ENCODE peak calls at places on chromosomes 6 and 20, in seven cellular contexts. One of them, this sample, is unnamed.

GRCh38 chr20:24705486-24705885 is 236.1 kb downstream of the SYNDIG1 start:
- DNase-seq in left ventricle myocardium inferior: no peak
- DNase-seq in NCI-H446: no peak
- DNase-seq in sciatic nerve: peak
- DNase-seq in DMS53: no peak
- DNase-seq in ACHN: no peak
- DNase-seq in GM23338: no peak
- DNase-seq in this sample: no peak

GRCh38 chr6:131854803-131855202 is 47.0 kb downstream of the ENPP1 start:
- DNase-seq in ACHN: no peak
- DNase-seq in NCI-H446: no peak
- DNase-seq in left ventricle myocardium inferior: no peak
- DNase-seq in DMS53: no peak
- DNase-seq in sciatic nerve: no peak
- DNase-seq in GM23338: no peak
- DNase-seq in this sample: no peak

GRCh38 chr20:10314198-10314597 is 95.6 kb downstream of the SNAP25 start:
- DNase-seq in ACHN: no peak
- DNase-seq in NCI-H446: no peak
- DNase-seq in DMS53: no peak
- DNase-seq in left ventricle myocardium inferior: no peak
- DNase-seq in GM23338: no peak
- DNase-seq in sciatic nerve: no peak
- DNase-seq in this sample: no peak

GRCh38 chr20:44089987-44090674 is 96.9 kb downstream of the JPH2 start:
- DNase-seq in NCI-H446: peak
- DNase-seq in DMS53: peak
- DNase-seq in left ventricle myocardium inferior: no peak
- DNase-seq in GM23338: no peak
- DNase-seq in sciatic nerve: peak
- DNase-seq in ACHN: peak
- DNase-seq in this sample: peak

GRCh38 chr20:44738779-44739477 is 6.7 kb upstream of the KCNK15 start:
- DNase-seq in GM23338: peak
- DNase-seq in NCI-H446: peak
- DNase-seq in DMS53: peak
- DNase-seq in ACHN: peak
- DNase-seq in sciatic nerve: peak
- DNase-seq in left ventricle myocardium inferior: no peak
- DNase-seq in this sample: peak

GRCh38 chr20:34888468-34888867 is 12.1 kb downstream of the ACSS2 start:
- DNase-seq in ACHN: no peak
- DNase-seq in NCI-H446: no peak
- DNase-seq in DMS53: no peak
- DNase-seq in sciatic nerve: no peak
- DNase-seq in GM23338: no peak
- DNase-seq in left ventricle myocardium inferior: no peak
- DNase-seq in this sample: no peak

GRCh38 chr20:57317316-57317788 is 12.3 kb upstream of the SPO11 start:
- DNase-seq in ACHN: no peak
- DNase-seq in DMS53: no peak
- DNase-seq in GM23338: no peak
- DNase-seq in left ventricle myocardium inferior: no peak
- DNase-seq in NCI-H446: no peak
- DNase-seq in sciatic nerve: no peak
- DNase-seq in this sample: no peak

GRCh38 chr6:130259140-130259539 is 36.4 kb upstream of the SAMD3 start:
- DNase-seq in ACHN: no peak
- DNase-seq in left ventricle myocardium inferior: no peak
- DNase-seq in DMS53: no peak
- DNase-seq in NCI-H446: no peak
- DNase-seq in GM23338: no peak
- DNase-seq in sciatic nerve: no peak
- DNase-seq in this sample: no peak

GRCh38 chr6:39876826-39877225 is 57.4 kb downstream of the MOCS1 start:
- DNase-seq in NCI-H446: peak
- DNase-seq in ACHN: no peak
- DNase-seq in left ventricle myocardium inferior: no peak
- DNase-seq in DMS53: no peak
- DNase-seq in sciatic nerve: no peak
- DNase-seq in GM23338: no peak
- DNase-seq in this sample: no peak

GRCh38 chr20:20413801-20414200 is 45.9 kb downstream of the INSM1 start:
- DNase-seq in left ventricle myocardium inferior: no peak
- DNase-seq in GM23338: no peak
- DNase-seq in DMS53: no peak
- DNase-seq in NCI-H446: peak
- DNase-seq in sciatic nerve: no peak
- DNase-seq in ACHN: no peak
- DNase-seq in this sample: no peak

GRCh38 chr20:49610701-49611538 is 43.0 kb upstream of the PTGIS start:
- DNase-seq in sciatic nerve: peak
- DNase-seq in ACHN: peak
- DNase-seq in DMS53: peak
- DNase-seq in left ventricle myocardium inferior: peak
- DNase-seq in GM23338: peak
- DNase-seq in NCI-H446: no peak
- DNase-seq in this sample: peak

GRCh38 chr6:10429638-10430427 is 15.0 kb upstream of the TFAP2A start:
- DNase-seq in sciatic nerve: no peak
- DNase-seq in DMS53: peak
- DNase-seq in left ventricle myocardium inferior: no peak
- DNase-seq in ACHN: peak
- DNase-seq in GM23338: peak
- DNase-seq in NCI-H446: peak
- DNase-seq in this sample: peak

GRCh38 chr20:48025061-48025515 is 239.8 kb upstream of the SULF2 start:
- DNase-seq in sciatic nerve: peak
- DNase-seq in DMS53: no peak
- DNase-seq in ACHN: peak
- DNase-seq in GM23338: peak
- DNase-seq in NCI-H446: peak
- DNase-seq in left ventricle myocardium inferior: no peak
- DNase-seq in this sample: peak

GRCh38 chr6:102015431-102015830 is 621.9 kb downstream of the GRIK2 start:
- DNase-seq in DMS53: no peak
- DNase-seq in left ventricle myocardium inferior: no peak
- DNase-seq in ACHN: no peak
- DNase-seq in NCI-H446: no peak
- DNase-seq in sciatic nerve: no peak
- DNase-seq in GM23338: no peak
- DNase-seq in this sample: no peak

GRCh38 chr6:136035378-136036070 is 184.0 kb downstream of the PDE7B start:
- DNase-seq in DMS53: no peak
- DNase-seq in ACHN: no peak
- DNase-seq in NCI-H446: no peak
- DNase-seq in sciatic nerve: no peak
- DNase-seq in GM23338: no peak
- DNase-seq in left ventricle myocardium inferior: no peak
- DNase-seq in this sample: no peak

GRCh38 chr6:138986578-138986977 is 1.5 kb downstream of the REPS1 start:
- DNase-seq in GM23338: no peak
- DNase-seq in DMS53: peak
- DNase-seq in ACHN: no peak
- DNase-seq in NCI-H446: no peak
- DNase-seq in left ventricle myocardium inferior: no peak
- DNase-seq in sciatic nerve: no peak
- DNase-seq in this sample: peak

GRCh38 chr20:5845686-5846651 is 95.8 kb downstream of the SHLD1 start:
- DNase-seq in NCI-H446: no peak
- DNase-seq in sciatic nerve: no peak
- DNase-seq in DMS53: peak
- DNase-seq in left ventricle myocardium inferior: no peak
- DNase-seq in ACHN: no peak
- DNase-seq in GM23338: peak
- DNase-seq in this sample: no peak

GRCh38 chr6:163525926-163526325 is 111.4 kb downstream of the QKI start:
- DNase-seq in DMS53: no peak
- DNase-seq in sciatic nerve: no peak
- DNase-seq in ACHN: peak
- DNase-seq in GM23338: no peak
- DNase-seq in left ventricle myocardium inferior: no peak
- DNase-seq in NCI-H446: no peak
- DNase-seq in this sample: no peak

GRCh38 chr6:13517116-13517515 is 29.7 kb upstream of the GFOD1 start:
- DNase-seq in left ventricle myocardium inferior: no peak
- DNase-seq in DMS53: no peak
- DNase-seq in sciatic nerve: no peak
- DNase-seq in ACHN: no peak
- DNase-seq in GM23338: no peak
- DNase-seq in NCI-H446: no peak
- DNase-seq in this sample: no peak

GRCh38 chr20:1336699-1337387 is 7.9 kb upstream of the SDCBP2 start:
- DNase-seq in DMS53: no peak
- DNase-seq in NCI-H446: no peak
- DNase-seq in sciatic nerve: no peak
- DNase-seq in left ventricle myocardium inferior: peak
- DNase-seq in ACHN: no peak
- DNase-seq in GM23338: peak
- DNase-seq in this sample: no peak

GRCh38 chr6:89637960-89638319 is 607 bp downstream of the LYRM2 start:
- DNase-seq in left ventricle myocardium inferior: no peak
- DNase-seq in sciatic nerve: no peak
- DNase-seq in ACHN: no peak
- DNase-seq in GM23338: no peak
- DNase-seq in DMS53: no peak
- DNase-seq in NCI-H446: no peak
- DNase-seq in this sample: no peak

GRCh38 chr6:97630592-97630991 is 347.6 kb upstream of the MMS22L start:
- DNase-seq in left ventricle myocardium inferior: no peak
- DNase-seq in sciatic nerve: no peak
- DNase-seq in NCI-H446: no peak
- DNase-seq in ACHN: no peak
- DNase-seq in GM23338: no peak
- DNase-seq in DMS53: no peak
- DNase-seq in this sample: no peak

GRCh38 chr6:82836022-82836575 is 229.5 kb downstream of the UBE3D start:
- DNase-seq in sciatic nerve: no peak
- DNase-seq in GM23338: peak
- DNase-seq in left ventricle myocardium inferior: no peak
- DNase-seq in DMS53: no peak
- DNase-seq in ACHN: no peak
- DNase-seq in NCI-H446: no peak
- DNase-seq in this sample: no peak

GRCh38 chr20:7924692-7925091 is 15.6 kb downstream of the HAO1 start:
- DNase-seq in ACHN: peak
- DNase-seq in GM23338: no peak
- DNase-seq in left ventricle myocardium inferior: no peak
- DNase-seq in DMS53: peak
- DNase-seq in NCI-H446: no peak
- DNase-seq in sciatic nerve: no peak
- DNase-seq in this sample: no peak

GRCh38 chr6:69164564-69165252 is 529.6 kb downstream of the ADGRB3 start:
- DNase-seq in ACHN: peak
- DNase-seq in NCI-H446: no peak
- DNase-seq in GM23338: peak
- DNase-seq in DMS53: peak
- DNase-seq in sciatic nerve: no peak
- DNase-seq in left ventricle myocardium inferior: no peak
- DNase-seq in this sample: no peak

This sample was measured in Caki2.